ENCODE peak calls at places on chromosomes 6 and 20, in six cellular contexts. One of them, this sample, is unnamed.

GRCh38 chr6:128036808-128037570 is 136.1 kb upstream of the THEMIS start:
- DNase-seq in left colon: no peak
- DNase-seq in NT2/D1: no peak
- DNase-seq in cardiac muscle cell: no peak
- DNase-seq in cardiac septum: no peak
- DNase-seq in progenitor cell of endocrine pancreas: no peak
- DNase-seq in this sample: no peak

GRCh38 chr20:44422083-44422482 is 53.6 kb upstream of the TTPAL start:
- DNase-seq in cardiac muscle cell: no peak
- DNase-seq in left colon: no peak
- DNase-seq in cardiac septum: no peak
- DNase-seq in NT2/D1: no peak
- DNase-seq in progenitor cell of endocrine pancreas: no peak
- DNase-seq in this sample: no peak

GRCh38 chr6:99219788-99220187 is 129.7 kb downstream of the FAXC start:
- DNase-seq in progenitor cell of endocrine pancreas: peak; percentile 26
- DNase-seq in left colon: peak; percentile 14
- DNase-seq in cardiac septum: no peak
- DNase-seq in NT2/D1: no peak
- DNase-seq in cardiac muscle cell: peak; percentile 51
- DNase-seq in this sample: peak; percentile 51

GRCh38 chr20:25984933-25985332 is 288.3 kb upstream of the ZNF337 start:
- DNase-seq in NT2/D1: no peak
- DNase-seq in cardiac muscle cell: peak; percentile 19
- DNase-seq in cardiac septum: no peak
- DNase-seq in left colon: peak; percentile 32
- DNase-seq in progenitor cell of endocrine pancreas: no peak
- DNase-seq in this sample: no peak

GRCh38 chr6:21238208-21238607 is 355.3 kb upstream of the SOX4 start:
- DNase-seq in left colon: no peak
- DNase-seq in cardiac septum: no peak
- DNase-seq in NT2/D1: no peak
- DNase-seq in progenitor cell of endocrine pancreas: no peak
- DNase-seq in cardiac muscle cell: no peak
- DNase-seq in this sample: no peak

GRCh38 chr20:61923371-61924166 is 142.1 kb downstream of the TAF4 start:
- DNase-seq in NT2/D1: no peak
- DNase-seq in cardiac muscle cell: no peak
- DNase-seq in progenitor cell of endocrine pancreas: no peak
- DNase-seq in cardiac septum: no peak
- DNase-seq in left colon: no peak
- DNase-seq in this sample: no peak

GRCh38 chr6:52718535-52718934 is 44.7 kb downstream of the GSTA2 start:
- DNase-seq in cardiac septum: no peak
- DNase-seq in cardiac muscle cell: no peak
- DNase-seq in left colon: no peak
- DNase-seq in progenitor cell of endocrine pancreas: no peak
- DNase-seq in NT2/D1: no peak
- DNase-seq in this sample: no peak

GRCh38 chr20:11373391-11373790 is 544.3 kb upstream of the BTBD3 start:
- DNase-seq in NT2/D1: no peak
- DNase-seq in cardiac septum: no peak
- DNase-seq in progenitor cell of endocrine pancreas: no peak
- DNase-seq in left colon: no peak
- DNase-seq in cardiac muscle cell: peak; percentile 54
- DNase-seq in this sample: no peak

GRCh38 chr6:115667478-115667996 is 393.2 kb downstream of the FRK start:
- DNase-seq in cardiac septum: no peak
- DNase-seq in progenitor cell of endocrine pancreas: no peak
- DNase-seq in cardiac muscle cell: no peak
- DNase-seq in left colon: no peak
- DNase-seq in NT2/D1: no peak
- DNase-seq in this sample: no peak

GRCh38 chr6:161023316-161023715 is 31.7 kb downstream of the MAP3K4 start:
- DNase-seq in cardiac septum: no peak
- DNase-seq in progenitor cell of endocrine pancreas: no peak
- DNase-seq in NT2/D1: no peak
- DNase-seq in left colon: no peak
- DNase-seq in cardiac muscle cell: no peak
- DNase-seq in this sample: no peak

GRCh38 chr6:148293181-148293995 is 49.2 kb upstream of the SASH1 start:
- DNase-seq in left colon: no peak
- DNase-seq in progenitor cell of endocrine pancreas: no peak
- DNase-seq in NT2/D1: no peak
- DNase-seq in cardiac muscle cell: no peak
- DNase-seq in cardiac septum: no peak
- DNase-seq in this sample: no peak

GRCh38 chr6:46015119-46015968 is at the start of gene CLIC5:
- DNase-seq in progenitor cell of endocrine pancreas: peak; percentile 30
- DNase-seq in left colon: peak; percentile 74
- DNase-seq in cardiac septum: peak; percentile 89
- DNase-seq in cardiac muscle cell: peak; percentile 81
- DNase-seq in NT2/D1: no peak
- DNase-seq in this sample: peak; percentile 64

GRCh38 chr20:58308680-58309527 is 611 bp upstream of the RAB22A start:
- DNase-seq in progenitor cell of endocrine pancreas: peak; percentile 44
- DNase-seq in cardiac muscle cell: peak; percentile 68
- DNase-seq in cardiac septum: no peak
- DNase-seq in left colon: peak; percentile 75
- DNase-seq in NT2/D1: no peak
- DNase-seq in this sample: no peak

GRCh38 chr20:44460795-44461141 is 14.9 kb upstream of the TTPAL start:
- DNase-seq in cardiac muscle cell: peak; percentile 24
- DNase-seq in left colon: no peak
- DNase-seq in progenitor cell of endocrine pancreas: no peak
- DNase-seq in cardiac septum: no peak
- DNase-seq in NT2/D1: no peak
- DNase-seq in this sample: peak; percentile 69

GRCh38 chr20:324177-325042 is 942 bp upstream of the SOX12 start:
- DNase-seq in left colon: peak; percentile 98
- DNase-seq in progenitor cell of endocrine pancreas: peak; percentile 82
- DNase-seq in NT2/D1: no peak
- DNase-seq in cardiac septum: peak; percentile 95
- DNase-seq in cardiac muscle cell: peak; percentile 95
- DNase-seq in this sample: peak; percentile 95

GRCh38 chr20:50415031-50415515 is 95.1 kb upstream of the PTPN1 start:
- DNase-seq in left colon: no peak
- DNase-seq in NT2/D1: no peak
- DNase-seq in cardiac septum: no peak
- DNase-seq in cardiac muscle cell: no peak
- DNase-seq in progenitor cell of endocrine pancreas: no peak
- DNase-seq in this sample: peak; percentile 69

GRCh38 chr6:9103876-9104521 is 668.7 kb upstream of the SLC35B3 start:
- DNase-seq in left colon: no peak
- DNase-seq in cardiac septum: no peak
- DNase-seq in cardiac muscle cell: no peak
- DNase-seq in NT2/D1: no peak
- DNase-seq in progenitor cell of endocrine pancreas: no peak
- DNase-seq in this sample: no peak

GRCh38 chr20:63461364-63461763 is 11.1 kb downstream of the KCNQ2 start:
- DNase-seq in cardiac muscle cell: peak; percentile 80
- DNase-seq in left colon: no peak
- DNase-seq in cardiac septum: no peak
- DNase-seq in progenitor cell of endocrine pancreas: peak; percentile 51
- DNase-seq in NT2/D1: no peak
- DNase-seq in this sample: peak; percentile 86

GRCh38 chr6:119643866-119644265 is 294.3 kb upstream of the MAN1A1 start:
- DNase-seq in left colon: no peak
- DNase-seq in NT2/D1: no peak
- DNase-seq in progenitor cell of endocrine pancreas: no peak
- DNase-seq in cardiac septum: no peak
- DNase-seq in cardiac muscle cell: no peak
- DNase-seq in this sample: no peak

GRCh38 chr6:5054427-5054873 is 30.7 kb upstream of the PPP1R3G start:
- DNase-seq in progenitor cell of endocrine pancreas: no peak
- DNase-seq in cardiac septum: no peak
- DNase-seq in cardiac muscle cell: no peak
- DNase-seq in left colon: no peak
- DNase-seq in NT2/D1: no peak
- DNase-seq in this sample: no peak

GRCh38 chr6:157981395-157982296 is at the start of gene SYNJ2:
- DNase-seq in cardiac muscle cell: peak; percentile 93
- DNase-seq in NT2/D1: no peak
- DNase-seq in cardiac septum: peak; percentile 94
- DNase-seq in progenitor cell of endocrine pancreas: peak; percentile 73
- DNase-seq in left colon: peak; percentile 89
- DNase-seq in this sample: peak; percentile 91

GRCh38 chr6:160992323-160993314 is 1.1 kb downstream of the MAP3K4 start:
- DNase-seq in NT2/D1: no peak
- DNase-seq in cardiac muscle cell: peak; percentile 79
- DNase-seq in left colon: peak; percentile 41
- DNase-seq in progenitor cell of endocrine pancreas: no peak
- DNase-seq in cardiac septum: no peak
- DNase-seq in this sample: peak; percentile 48

GRCh38 chr6:101021504-101021903 is 140.4 kb upstream of the ASCC3 start:
- DNase-seq in cardiac muscle cell: no peak
- DNase-seq in NT2/D1: no peak
- DNase-seq in progenitor cell of endocrine pancreas: no peak
- DNase-seq in cardiac septum: no peak
- DNase-seq in left colon: no peak
- DNase-seq in this sample: no peak

GRCh38 chr20:60632420-60633262 is 619.4 kb upstream of the CDH4 start:
- DNase-seq in progenitor cell of endocrine pancreas: no peak
- DNase-seq in NT2/D1: no peak
- DNase-seq in left colon: no peak
- DNase-seq in cardiac septum: no peak
- DNase-seq in cardiac muscle cell: no peak
- DNase-seq in this sample: no peak

GRCh38 chr6:35168461-35168861 is 27.3 kb upstream of the TCP11 start:
- DNase-seq in NT2/D1: no peak
- DNase-seq in cardiac septum: no peak
- DNase-seq in cardiac muscle cell: peak; percentile 84
- DNase-seq in progenitor cell of endocrine pancreas: no peak
- DNase-seq in left colon: no peak
- DNase-seq in this sample: no peak